ENCODE peak calls at places on chromosomes 5 and 9, in nine cellular contexts. S, H, I, W, T, B, P, L and E are unnamed samples.

GRCh38 chr9:33080534-33080933 is 4.1 kb upstream of the SMU1 start:
- ATAC-seq in I (no peak), B (no peak), S (no peak), W (no peak), T (no peak), H (no peak), P (no peak), L (no peak), E (no peak)

GRCh38 chr5:2181164-2181956 is 298.6 kb upstream of the IRX4 start:
- ATAC-seq in T (no peak), W (no peak), H (no peak), L (no peak), B (no peak), S (no peak), I (no peak), P (no peak), E (no peak)

GRCh38 chr9:126491256-126491879 is 122.4 kb upstream of the LMX1B start:
- ATAC-seq in W (peak; percentile 68), S (peak; percentile 45), P (peak; percentile 76), H (peak; percentile 60), I (peak; percentile 71), T (peak; percentile 53), B (peak; percentile 72), L (peak; percentile 61), E (no peak)

GRCh38 chr9:90555351-90556057 is 87.1 kb downstream of the DIRAS2 start:
- ATAC-seq in S (no peak), L (no peak), I (no peak), P (no peak), W (no peak), B (no peak), H (no peak), T (no peak), E (no peak)

GRCh38 chr5:77302653-77303052 is 92.2 kb downstream of the PDE8B start:
- ATAC-seq in L (no peak), B (no peak), I (no peak), H (no peak), W (no peak), T (no peak), P (no peak), S (no peak), E (peak; percentile 82)

GRCh38 chr9:102841376-102841775 is 153.8 kb upstream of the CYLC2 start:
- ATAC-seq in P (no peak), L (no peak), W (no peak), B (no peak), T (no peak), H (no peak), I (peak; percentile 69), S (no peak), E (no peak)

GRCh38 chr9:121267689-121268597 is at the start of gene GSN:
- ATAC-seq in H (peak; percentile 81), B (peak; percentile 91), W (peak; percentile 91), T (peak; percentile 81), S (peak; percentile 78), P (peak; percentile 92), I (peak; percentile 85), L (peak; percentile 85), E (peak; percentile 86)

GRCh38 chr9:126947529-126947928 is 32.9 kb downstream of the RALGPS1 start:
- ATAC-seq in B (no peak), H (no peak), P (no peak), W (no peak), T (peak; percentile 54), I (no peak), L (no peak), S (no peak), E (no peak)

GRCh38 chr5:174218162-174218561 is 172.7 kb downstream of the NSG2 start:
- ATAC-seq in P (no peak), W (no peak), T (no peak), S (no peak), I (no peak), H (no peak), B (no peak), L (no peak), E (no peak)

GRCh38 chr5:124289122-124289521 is 457.3 kb downstream of the ZNF608 start:
- ATAC-seq in I (peak; percentile 58), P (no peak), L (peak; percentile 72), T (no peak), H (no peak), W (peak; percentile 91), B (no peak), S (no peak), E (no peak)

GRCh38 chr5:43702815-43703214 is 99.8 kb downstream of the NNT start:
- ATAC-seq in S (no peak), H (no peak), B (no peak), I (no peak), T (no peak), W (peak; percentile 42), P (no peak), L (peak; percentile 53), E (no peak)

GRCh38 chr5:132840896-132841818 is 10.7 kb upstream of the SHROOM1 start:
- ATAC-seq in S (no peak), T (no peak), H (no peak), B (no peak), L (no peak), I (no peak), W (no peak), P (no peak), E (no peak)

GRCh38 chr5:34511915-34512314 is 144.2 kb upstream of the RAI14 start:
- ATAC-seq in P (no peak), L (peak; percentile 98), B (peak; percentile 38), H (no peak), W (peak; percentile 94), S (no peak), T (peak; percentile 42), I (peak; percentile 35), E (no peak)

GRCh38 chr9:133168432-133168831 is 4.7 kb upstream of the GBGT1 start:
- ATAC-seq in H (no peak), S (no peak), I (no peak), T (no peak), L (no peak), W (no peak), P (no peak), B (no peak), E (no peak)

GRCh38 chr5:42951847-42952411 is 88.2 kb downstream of the ANXA2R start:
- ATAC-seq in S (peak; percentile 41), B (peak; percentile 34), P (peak; percentile 11), I (peak; percentile 8), W (peak; percentile 8), T (no peak), L (no peak), H (peak; percentile 22), E (peak; percentile 66)

GRCh38 chr5:34415559-34416198 is 240.4 kb upstream of the RAI14 start:
- ATAC-seq in B (no peak), W (no peak), L (no peak), H (no peak), I (no peak), P (no peak), S (peak; percentile 76), T (no peak), E (no peak)

GRCh38 chr9:126587187-126588185 is 26.2 kb upstream of the LMX1B start:
- ATAC-seq in S (no peak), B (peak; percentile 91), I (no peak), T (no peak), W (peak; percentile 90), H (no peak), L (peak; percentile 88), P (no peak), E (no peak)

GRCh38 chr9:131585375-131585774 is 40.1 kb downstream of the PRRT1B start:
- ATAC-seq in S (peak; percentile 73), W (peak; percentile 37), B (no peak), I (peak; percentile 22), H (peak; percentile 91), T (no peak), L (peak; percentile 49), P (peak; percentile 90), E (peak; percentile 67)

GRCh38 chr9:80500300-80500699 is 928.5 kb downstream of the TLE4 start:
- ATAC-seq in H (no peak), S (no peak), L (no peak), T (no peak), P (no peak), B (no peak), I (no peak), W (no peak), E (no peak)

GRCh38 chr5:1465117-1465516 is 19.9 kb upstream of the SLC6A3 start:
- ATAC-seq in I (no peak), S (no peak), L (no peak), P (no peak), W (no peak), B (no peak), H (no peak), T (no peak), E (no peak)

GRCh38 chr9:136372561-136373299 is 739 bp downstream of the CARD9 start:
- ATAC-seq in L (peak; percentile 55), I (peak; percentile 60), P (no peak), W (peak; percentile 55), H (no peak), B (peak; percentile 20), S (peak; percentile 8), T (peak; percentile 42), E (peak; percentile 29)

GRCh38 chr9:87753313-87753712 is 27.4 kb downstream of the CTSL start:
- ATAC-seq in H (no peak), S (no peak), P (no peak), L (no peak), T (no peak), I (no peak), W (no peak), B (no peak), E (no peak)

GRCh38 chr9:8400378-8400777 is 600.8 kb upstream of the DMAC1 start:
- ATAC-seq in S (no peak), W (no peak), B (no peak), I (no peak), H (no peak), P (no peak), L (no peak), T (no peak), E (no peak)

GRCh38 chr5:172690258-172691075 is 49.4 kb downstream of the NEURL1B start:
- ATAC-seq in W (no peak), L (no peak), S (peak; percentile 52), B (no peak), I (no peak), T (no peak), P (no peak), H (no peak), E (peak; percentile 35)